ENCODE peak calls at places on chromosomes 16 and 17, in seven cellular contexts. One of them, this sample, is unnamed.
A peak's percentile ranks its signal among the peaks of the same experiment; 100 is the strongest.

GRCh38 chr16:27238591-27238990 is 30.0 kb downstream of the NSMCE1 start:
- DNase-seq in uterus: no peak
- DNase-seq in left ventricle myocardium inferior: no peak
- DNase-seq in ovary: peak; percentile 3
- DNase-seq in neural progenitor cell: no peak
- DNase-seq in cardiac muscle cell: no peak
- DNase-seq in aorta: no peak
- DNase-seq in this sample: no peak

GRCh38 chr17:17552351-17553216 is 38.9 kb downstream of the PEMT start:
- DNase-seq in uterus: no peak
- DNase-seq in left ventricle myocardium inferior: peak; percentile 38
- DNase-seq in ovary: no peak
- DNase-seq in neural progenitor cell: no peak
- DNase-seq in cardiac muscle cell: no peak
- DNase-seq in aorta: no peak
- DNase-seq in this sample: no peak

GRCh38 chr16:50152807-50153647 is at the start of gene TENT4B:
- DNase-seq in uterus: peak; percentile 86
- DNase-seq in left ventricle myocardium inferior: peak; percentile 88
- DNase-seq in ovary: peak; percentile 91
- DNase-seq in neural progenitor cell: peak; percentile 92
- DNase-seq in cardiac muscle cell: peak; percentile 92
- DNase-seq in aorta: peak; percentile 96
- DNase-seq in this sample: peak; percentile 80

GRCh38 chr17:37770631-37771518 is 26.0 kb upstream of the HNF1B start:
- DNase-seq in uterus: no peak
- DNase-seq in left ventricle myocardium inferior: peak; percentile 29
- DNase-seq in ovary: no peak
- DNase-seq in neural progenitor cell: peak; percentile 73
- DNase-seq in cardiac muscle cell: peak; percentile 69
- DNase-seq in aorta: no peak
- DNase-seq in this sample: no peak

GRCh38 chr17:11538366-11538765 is 59.9 kb upstream of the DNAH9 start:
- DNase-seq in uterus: no peak
- DNase-seq in left ventricle myocardium inferior: no peak
- DNase-seq in ovary: no peak
- DNase-seq in neural progenitor cell: no peak
- DNase-seq in cardiac muscle cell: no peak
- DNase-seq in aorta: no peak
- DNase-seq in this sample: no peak

GRCh38 chr17:76561332-76561731 is 21.5 kb downstream of the PRCD start:
- DNase-seq in uterus: no peak
- DNase-seq in left ventricle myocardium inferior: no peak
- DNase-seq in ovary: no peak
- DNase-seq in neural progenitor cell: no peak
- DNase-seq in cardiac muscle cell: no peak
- DNase-seq in aorta: no peak
- DNase-seq in this sample: no peak

GRCh38 chr16:84356591-84357116 is 11.7 kb upstream of the ATP2C2 start:
- DNase-seq in uterus: no peak
- DNase-seq in left ventricle myocardium inferior: no peak
- DNase-seq in ovary: no peak
- DNase-seq in neural progenitor cell: peak; percentile 58
- DNase-seq in cardiac muscle cell: no peak
- DNase-seq in aorta: no peak
- DNase-seq in this sample: no peak

GRCh38 chr16:86545481-86545880 is 9.6 kb downstream of the MTHFSD start:
- DNase-seq in uterus: no peak
- DNase-seq in left ventricle myocardium inferior: no peak
- DNase-seq in ovary: no peak
- DNase-seq in neural progenitor cell: no peak
- DNase-seq in cardiac muscle cell: no peak
- DNase-seq in aorta: peak; percentile 68
- DNase-seq in this sample: no peak

GRCh38 chr17:74334393-74335039 is 8.5 kb downstream of the KIF19 start:
- DNase-seq in uterus: no peak
- DNase-seq in left ventricle myocardium inferior: no peak
- DNase-seq in ovary: no peak
- DNase-seq in neural progenitor cell: no peak
- DNase-seq in cardiac muscle cell: no peak
- DNase-seq in aorta: no peak
- DNase-seq in this sample: no peak

GRCh38 chr17:45270828-45271418 is 9.0 kb upstream of the SPATA32 start:
- DNase-seq in uterus: no peak
- DNase-seq in left ventricle myocardium inferior: no peak
- DNase-seq in ovary: no peak
- DNase-seq in neural progenitor cell: peak; percentile 71
- DNase-seq in cardiac muscle cell: peak; percentile 18
- DNase-seq in aorta: no peak
- DNase-seq in this sample: peak; percentile 38

GRCh38 chr17:5003214-5003867 is 5.6 kb downstream of the KIF1C start:
- DNase-seq in uterus: no peak
- DNase-seq in left ventricle myocardium inferior: no peak
- DNase-seq in ovary: no peak
- DNase-seq in neural progenitor cell: no peak
- DNase-seq in cardiac muscle cell: no peak
- DNase-seq in aorta: no peak
- DNase-seq in this sample: no peak

GRCh38 chr17:67546578-67547527 is 169.8 kb downstream of the PITPNC1 start:
- DNase-seq in uterus: peak; percentile 62
- DNase-seq in left ventricle myocardium inferior: peak; percentile 60
- DNase-seq in ovary: peak; percentile 77
- DNase-seq in neural progenitor cell: no peak
- DNase-seq in cardiac muscle cell: peak; percentile 87
- DNase-seq in aorta: peak; percentile 78
- DNase-seq in this sample: no peak

GRCh38 chr17:29445844-29446243 is 55.7 kb downstream of the TAOK1 start:
- DNase-seq in uterus: no peak
- DNase-seq in left ventricle myocardium inferior: no peak
- DNase-seq in ovary: no peak
- DNase-seq in neural progenitor cell: no peak
- DNase-seq in cardiac muscle cell: no peak
- DNase-seq in aorta: no peak
- DNase-seq in this sample: no peak

GRCh38 chr16:57999971-58000705 is at the start of gene ZNF319:
- DNase-seq in uterus: no peak
- DNase-seq in left ventricle myocardium inferior: no peak
- DNase-seq in ovary: no peak
- DNase-seq in neural progenitor cell: peak; percentile 72
- DNase-seq in cardiac muscle cell: no peak
- DNase-seq in aorta: peak; percentile 79
- DNase-seq in this sample: no peak

GRCh38 chr17:62566996-62567578 is 60.4 kb upstream of the MRC2 start:
- DNase-seq in uterus: no peak
- DNase-seq in left ventricle myocardium inferior: no peak
- DNase-seq in ovary: no peak
- DNase-seq in neural progenitor cell: no peak
- DNase-seq in cardiac muscle cell: no peak
- DNase-seq in aorta: no peak
- DNase-seq in this sample: no peak

GRCh38 chr17:17231621-17232302 is 5.2 kb downstream of the FLCN start:
- DNase-seq in uterus: no peak
- DNase-seq in left ventricle myocardium inferior: no peak
- DNase-seq in ovary: no peak
- DNase-seq in neural progenitor cell: no peak
- DNase-seq in cardiac muscle cell: no peak
- DNase-seq in aorta: peak; percentile 31
- DNase-seq in this sample: no peak

GRCh38 chr16:83715217-83715920 is 92.4 kb upstream of the HSBP1 start:
- DNase-seq in uterus: no peak
- DNase-seq in left ventricle myocardium inferior: no peak
- DNase-seq in ovary: no peak
- DNase-seq in neural progenitor cell: no peak
- DNase-seq in cardiac muscle cell: no peak
- DNase-seq in aorta: no peak
- DNase-seq in this sample: no peak

GRCh38 chr17:83104577-83105505 is 25.4 kb downstream of the METRNL start:
- DNase-seq in uterus: no peak
- DNase-seq in left ventricle myocardium inferior: no peak
- DNase-seq in ovary: no peak
- DNase-seq in neural progenitor cell: no peak
- DNase-seq in cardiac muscle cell: peak; percentile 53
- DNase-seq in aorta: no peak
- DNase-seq in this sample: no peak

GRCh38 chr16:50591800-50592771 is 43.9 kb downstream of the NKD1 start:
- DNase-seq in uterus: peak; percentile 70
- DNase-seq in left ventricle myocardium inferior: peak; percentile 78
- DNase-seq in ovary: peak; percentile 84
- DNase-seq in neural progenitor cell: no peak
- DNase-seq in cardiac muscle cell: no peak
- DNase-seq in aorta: peak; percentile 94
- DNase-seq in this sample: no peak

GRCh38 chr16:19085679-19086200 is 18.3 kb downstream of the COQ7 start:
- DNase-seq in uterus: no peak
- DNase-seq in left ventricle myocardium inferior: no peak
- DNase-seq in ovary: no peak
- DNase-seq in neural progenitor cell: no peak
- DNase-seq in cardiac muscle cell: peak; percentile 67
- DNase-seq in aorta: no peak
- DNase-seq in this sample: no peak

GRCh38 chr16:27370318-27370717 is 31.7 kb upstream of the IL21R start:
- DNase-seq in uterus: no peak
- DNase-seq in left ventricle myocardium inferior: no peak
- DNase-seq in ovary: no peak
- DNase-seq in neural progenitor cell: no peak
- DNase-seq in cardiac muscle cell: no peak
- DNase-seq in aorta: no peak
- DNase-seq in this sample: no peak

GRCh38 chr16:81238296-81239011 is at the start of gene BCO1:
- DNase-seq in uterus: no peak
- DNase-seq in left ventricle myocardium inferior: no peak
- DNase-seq in ovary: no peak
- DNase-seq in neural progenitor cell: peak; percentile 87
- DNase-seq in cardiac muscle cell: peak; percentile 57
- DNase-seq in aorta: no peak
- DNase-seq in this sample: no peak
- H3K4me3 ChIP-seq in uterus: peak within 1 kb of the TSS; percentile 37
- H3K4me3 ChIP-seq in left ventricle myocardium inferior: peak within 1 kb of the TSS; percentile 50
- H3K4me3 ChIP-seq in ovary: peak within 1 kb of the TSS; percentile 32
- H3K4me3 ChIP-seq in neural progenitor cell: peak within 1 kb of the TSS; percentile 18
- H3K4me3 ChIP-seq in cardiac muscle cell: no peak within 1 kb of the TSS
- H3K4me3 ChIP-seq in aorta: peak within 1 kb of the TSS; percentile 26
- H3K4me3 ChIP-seq in this sample: no peak within 1 kb of the TSS

GRCh38 chr16:88430185-88430523 is 22.9 kb upstream of the ZFPM1 start:
- DNase-seq in uterus: no peak
- DNase-seq in left ventricle myocardium inferior: no peak
- DNase-seq in ovary: no peak
- DNase-seq in neural progenitor cell: no peak
- DNase-seq in cardiac muscle cell: no peak
- DNase-seq in aorta: no peak
- DNase-seq in this sample: no peak
- H3K27me3 ChIP-seq in uterus: no peaks in the 10 kb centered on the region
- H3K27me3 ChIP-seq in left ventricle myocardium inferior: peaks cover 80% of the 10 kb centered on the region
- H3K27me3 ChIP-seq in ovary: no peaks in the 10 kb centered on the region
- H3K27me3 ChIP-seq in neural progenitor cell: no peaks in the 10 kb centered on the region
- H3K27me3 ChIP-seq in cardiac muscle cell: peaks cover 16% of the 10 kb centered on the region
- H3K27me3 ChIP-seq in aorta: no peaks in the 10 kb centered on the region
- H3K27me3 ChIP-seq in this sample: peaks cover 33% of the 10 kb centered on the region

GRCh38 chr16:1141716-1142115 is 11.2 kb upstream of the CACNA1H start:
- DNase-seq in uterus: no peak
- DNase-seq in left ventricle myocardium inferior: no peak
- DNase-seq in ovary: no peak
- DNase-seq in neural progenitor cell: no peak
- DNase-seq in cardiac muscle cell: no peak
- DNase-seq in aorta: no peak
- DNase-seq in this sample: no peak

GRCh38 chr16:1143761-1144450 is 9.0 kb upstream of the CACNA1H start:
- DNase-seq in uterus: no peak
- DNase-seq in left ventricle myocardium inferior: no peak
- DNase-seq in ovary: peak; percentile 54
- DNase-seq in neural progenitor cell: no peak
- DNase-seq in cardiac muscle cell: no peak
- DNase-seq in aorta: no peak
- DNase-seq in this sample: no peak

GRCh38 chr16:1140582-1140981 is 12.3 kb upstream of the CACNA1H start:
- DNase-seq in uterus: no peak
- DNase-seq in left ventricle myocardium inferior: no peak
- DNase-seq in ovary: no peak
- DNase-seq in neural progenitor cell: no peak
- DNase-seq in cardiac muscle cell: no peak
- DNase-seq in aorta: no peak
- DNase-seq in this sample: no peak

GRCh38 chr16:1142911-1143310 is 10.0 kb upstream of the CACNA1H start:
- DNase-seq in uterus: no peak
- DNase-seq in left ventricle myocardium inferior: no peak
- DNase-seq in ovary: no peak
- DNase-seq in neural progenitor cell: no peak
- DNase-seq in cardiac muscle cell: no peak
- DNase-seq in aorta: no peak
- DNase-seq in this sample: no peak

DNA sequence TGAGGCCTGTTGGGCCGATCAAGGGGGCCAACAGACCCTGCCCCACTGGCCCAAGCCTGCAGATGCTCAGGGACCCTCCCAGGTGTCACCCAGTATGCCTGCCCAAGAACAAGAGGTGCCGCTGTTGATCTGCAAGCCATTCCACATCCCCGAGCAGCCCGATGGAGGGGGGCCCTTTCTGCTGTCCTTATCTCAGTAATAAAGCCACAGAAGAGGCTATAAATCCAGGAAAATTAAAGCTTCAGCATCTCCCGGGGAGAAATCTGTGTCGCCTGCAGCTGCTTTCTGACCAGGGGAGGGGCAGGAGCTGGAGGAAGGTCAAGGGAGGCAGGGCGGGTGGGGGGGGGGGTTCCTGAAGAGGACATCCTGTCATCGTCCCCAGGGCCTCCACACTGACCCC is 11.7 kb upstream of the CACNA1H start:
- DNase-seq in uterus: no peak
- DNase-seq in left ventricle myocardium inferior: no peak
- DNase-seq in ovary: no peak
- DNase-seq in neural progenitor cell: no peak
- DNase-seq in cardiac muscle cell: no peak
- DNase-seq in aorta: no peak
- DNase-seq in this sample: no peak
- H3K27ac ChIP-seq in uterus: no peak overlapping the region
- H3K27ac ChIP-seq in left ventricle myocardium inferior: no peak overlapping the region
- H3K27ac ChIP-seq in ovary: no peak overlapping the region
- H3K27ac ChIP-seq in neural progenitor cell: no peak overlapping the region
- H3K27ac ChIP-seq in cardiac muscle cell: no peak overlapping the region
- H3K27ac ChIP-seq in aorta: no peak overlapping the region
- H3K27ac ChIP-seq in this sample: no peak overlapping the region

DNA sequence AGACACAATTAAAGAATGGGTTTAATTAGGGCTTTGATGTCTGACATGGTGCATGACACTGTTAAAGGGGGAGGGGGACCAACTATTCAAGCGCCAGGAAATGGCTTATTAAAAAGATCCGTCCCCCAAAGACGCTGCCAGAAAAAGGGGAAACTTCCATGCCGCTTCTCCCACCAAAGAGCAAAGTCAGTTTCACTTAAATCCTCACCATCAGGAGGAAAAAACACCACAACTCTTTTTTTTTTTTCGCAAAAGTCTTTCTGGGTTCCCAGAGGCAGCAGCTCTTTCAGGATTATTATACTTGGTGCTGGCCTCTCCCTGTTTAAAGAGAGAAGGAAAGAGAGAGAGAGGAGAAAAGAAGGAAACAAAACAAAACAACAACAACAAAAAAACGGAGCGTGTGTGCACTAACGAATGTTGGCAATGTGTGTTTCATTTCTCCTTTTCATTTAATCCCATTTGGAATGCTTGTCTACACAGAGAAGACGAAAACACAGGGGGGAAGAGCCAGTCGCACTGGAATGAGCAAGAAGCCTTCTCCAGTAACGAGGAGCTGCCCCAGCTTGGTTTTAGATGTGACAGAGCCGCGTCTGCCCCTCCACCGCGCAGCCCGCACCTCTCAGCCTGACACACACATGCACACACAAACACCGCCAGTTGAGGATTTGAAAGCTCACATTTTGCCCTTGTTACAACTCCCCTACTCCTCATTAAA is 32.6 kb upstream of the AXIN2 start:
- DNase-seq in uterus: no peak
- DNase-seq in left ventricle myocardium inferior: no peak
- DNase-seq in ovary: no peak
- DNase-seq in neural progenitor cell: peak; percentile 59
- DNase-seq in cardiac muscle cell: peak; percentile 37
- DNase-seq in aorta: no peak
- DNase-seq in this sample: no peak
- H3K4me3 ChIP-seq in uterus: peak overlapping the region; percentile 25
- H3K4me3 ChIP-seq in left ventricle myocardium inferior: peak overlapping the region; percentile 46
- H3K4me3 ChIP-seq in ovary: peak overlapping the region; percentile 13
- H3K4me3 ChIP-seq in neural progenitor cell: peak overlapping the region; percentile 16
- H3K4me3 ChIP-seq in cardiac muscle cell: no peak overlapping the region
- H3K4me3 ChIP-seq in aorta: no peak overlapping the region
- H3K4me3 ChIP-seq in this sample: no peak overlapping the region

This sample was measured in RWPE2.